ENCODE peak calls at places on chromosome 18, in four cellular contexts. One of them, this sample, is unnamed.

GRCh38 chr18:76426738-76427305 is 68.2 kb downstream of the ZNF516 start:
- DNase-seq in H1: no peak
- DNase-seq in GM12878: no peak
- DNase-seq in HepG2: peak
- DNase-seq in this sample: no peak

GRCh38 chr18:25147878-25148488 is 204.0 kb downstream of the ZNF521 start:
- DNase-seq in H1: no peak
- DNase-seq in HepG2: no peak
- DNase-seq in GM12878: no peak
- DNase-seq in this sample: no peak

GRCh38 chr18:41599529-41599928 is 355.5 kb upstream of the PIK3C3 start:
- DNase-seq in H1: no peak
- DNase-seq in GM12878: no peak
- DNase-seq in HepG2: no peak
- DNase-seq in this sample: no peak

GRCh38 chr18:50578030-50578429 is 18.1 kb downstream of the MAPK4 start:
- DNase-seq in GM12878: no peak
- DNase-seq in H1: no peak
- DNase-seq in HepG2: no peak
- DNase-seq in this sample: no peak

GRCh38 chr18:70450658-70451253 is 161.9 kb downstream of the SOCS6 start:
- DNase-seq in HepG2: no peak
- DNase-seq in GM12878: no peak
- DNase-seq in H1: no peak
- DNase-seq in this sample: no peak

GRCh38 chr18:49725809-49726514 is 87.4 kb downstream of the ACAA2 start:
- DNase-seq in GM12878: no peak
- DNase-seq in HepG2: peak
- DNase-seq in H1: peak
- DNase-seq in this sample: peak

GRCh38 chr18:49652841-49653240 is 91.0 kb downstream of the LIPG start:
- DNase-seq in HepG2: no peak
- DNase-seq in H1: no peak
- DNase-seq in GM12878: no peak
- DNase-seq in this sample: no peak

GRCh38 chr18:48645427-48646002 is 106.7 kb downstream of the CTIF start:
- DNase-seq in GM12878: no peak
- DNase-seq in HepG2: no peak
- DNase-seq in H1: no peak
- DNase-seq in this sample: no peak

GRCh38 chr18:69230204-69230603 is 170.5 kb upstream of the DOK6 start:
- DNase-seq in HepG2: no peak
- DNase-seq in H1: no peak
- DNase-seq in GM12878: no peak
- DNase-seq in this sample: no peak

GRCh38 chr18:48589797-48590519 is 51.1 kb downstream of the CTIF start:
- DNase-seq in HepG2: no peak
- DNase-seq in GM12878: no peak
- DNase-seq in H1: no peak
- DNase-seq in this sample: no peak

GRCh38 chr18:76495435-76496199 is 575 bp upstream of the ZNF516 start:
- DNase-seq in HepG2: peak
- DNase-seq in H1: no peak
- DNase-seq in GM12878: no peak
- DNase-seq in this sample: no peak

GRCh38 chr18:62688743-62689317 is 26.5 kb upstream of the PHLPP1 start:
- DNase-seq in GM12878: no peak
- DNase-seq in HepG2: no peak
- DNase-seq in H1: no peak
- DNase-seq in this sample: no peak

GRCh38 chr18:23635283-23636040 is 27.2 kb downstream of the ANKRD29 start:
- DNase-seq in GM12878: no peak
- DNase-seq in H1: no peak
- DNase-seq in HepG2: no peak
- DNase-seq in this sample: no peak

GRCh38 chr18:48989304-48990284 is 38.8 kb upstream of the SMAD7 start:
- DNase-seq in HepG2: peak
- DNase-seq in H1: no peak
- DNase-seq in GM12878: no peak
- DNase-seq in this sample: no peak

GRCh38 chr18:48921305-48922202 is 29.2 kb downstream of the SMAD7 start:
- DNase-seq in HepG2: no peak
- DNase-seq in GM12878: no peak
- DNase-seq in H1: no peak
- DNase-seq in this sample: no peak

GRCh38 chr18:44715245-44715644 is 34.6 kb downstream of the SETBP1 start:
- DNase-seq in GM12878: no peak
- DNase-seq in HepG2: no peak
- DNase-seq in H1: no peak
- DNase-seq in this sample: no peak

GRCh38 chr18:2480536-2480935 is 90.8 kb downstream of the METTL4 start:
- DNase-seq in GM12878: no peak
- DNase-seq in H1: no peak
- DNase-seq in HepG2: no peak
- DNase-seq in this sample: no peak

GRCh38 chr18:39951321-39951720 is 2003.7 kb upstream of the PIK3C3 start:
- DNase-seq in GM12878: no peak
- DNase-seq in HepG2: no peak
- DNase-seq in H1: no peak
- DNase-seq in this sample: no peak

GRCh38 chr18:44497757-44498490 is 182.8 kb upstream of the SETBP1 start:
- DNase-seq in HepG2: no peak
- DNase-seq in GM12878: no peak
- DNase-seq in H1: no peak
- DNase-seq in this sample: no peak

GRCh38 chr18:23890589-23890988 is 124.0 kb upstream of the TTC39C start:
- DNase-seq in H1: no peak
- DNase-seq in HepG2: no peak
- DNase-seq in GM12878: no peak
- DNase-seq in this sample: no peak

GRCh38 chr18:72502671-72503431 is 41.3 kb downstream of the CBLN2 start:
- DNase-seq in H1: no peak
- DNase-seq in GM12878: no peak
- DNase-seq in HepG2: no peak
- DNase-seq in this sample: no peak

GRCh38 chr18:29087616-29088246 is 910.8 kb upstream of the CDH2 start:
- DNase-seq in HepG2: no peak
- DNase-seq in H1: no peak
- DNase-seq in GM12878: no peak
- DNase-seq in this sample: no peak

GRCh38 chr18:354003-354402 is 86.2 kb upstream of the THOC1 start:
- DNase-seq in H1: no peak
- DNase-seq in GM12878: no peak
- DNase-seq in HepG2: no peak
- DNase-seq in this sample: no peak

GRCh38 chr18:50507120-50507590 is 52.7 kb upstream of the MAPK4 start:
- DNase-seq in HepG2: peak
- DNase-seq in GM12878: no peak
- DNase-seq in H1: peak
- DNase-seq in this sample: peak

GRCh38 chr18:66582151-66582550 is 21.7 kb downstream of the CDH19 start:
- DNase-seq in GM12878: no peak
- DNase-seq in HepG2: no peak
- DNase-seq in H1: no peak
- DNase-seq in this sample: no peak

GRCh38 chr18:3441290-3441689 is 8.7 kb upstream of the TGIF1 start:
- DNase-seq in HepG2: peak
- DNase-seq in H1: no peak
- DNase-seq in GM12878: no peak
- DNase-seq in this sample: no peak

GRCh38 chr18:12907258-12907925 is 23.4 kb upstream of the PTPN2 start:
- DNase-seq in H1: no peak
- DNase-seq in GM12878: no peak
- DNase-seq in HepG2: no peak
- DNase-seq in this sample: no peak

GRCh38 chr18:50788284-50788683 is 31.5 kb downstream of the MRO start:
- DNase-seq in HepG2: no peak
- DNase-seq in GM12878: no peak
- DNase-seq in H1: no peak
- DNase-seq in this sample: no peak

GRCh38 chr18:76687271-76688006 is 134.9 kb upstream of the ZNF236 start:
- DNase-seq in HepG2: no peak
- DNase-seq in GM12878: no peak
- DNase-seq in H1: no peak
- DNase-seq in this sample: no peak

GRCh38 chr18:22391571-22392359 is 25.9 kb downstream of the CTAGE1 start:
- DNase-seq in H1: no peak
- DNase-seq in HepG2: no peak
- DNase-seq in GM12878: no peak
- DNase-seq in this sample: no peak

GRCh38 chr18:37668971-37669747 is 103.6 kb upstream of the CELF4 start:
- DNase-seq in GM12878: no peak
- DNase-seq in H1: no peak
- DNase-seq in HepG2: no peak
- DNase-seq in this sample: peak

GRCh38 chr18:23378470-23378764 is 74.7 kb upstream of the RIOK3 start:
- DNase-seq in GM12878: no peak
- DNase-seq in HepG2: no peak
- DNase-seq in H1: no peak
- DNase-seq in this sample: no peak

GRCh38 chr18:11110509-11110908 is 38.9 kb downstream of the PIEZO2 start:
- DNase-seq in H1: no peak
- DNase-seq in HepG2: no peak
- DNase-seq in GM12878: no peak
- DNase-seq in this sample: no peak

GRCh38 chr18:68608861-68609465 is 105.9 kb downstream of the TMX3 start:
- DNase-seq in GM12878: no peak
- DNase-seq in H1: no peak
- DNase-seq in HepG2: no peak
- DNase-seq in this sample: no peak

GRCh38 chr18:48541026-48541746 is 2.4 kb downstream of the CTIF start:
- DNase-seq in HepG2: no peak
- DNase-seq in H1: no peak
- DNase-seq in GM12878: no peak
- DNase-seq in this sample: no peak

GRCh38 chr18:23211146-23211545 is 75.9 kb downstream of the CABLES1 start:
- DNase-seq in HepG2: no peak
- DNase-seq in GM12878: no peak
- DNase-seq in H1: no peak
- DNase-seq in this sample: no peak

DNA sequence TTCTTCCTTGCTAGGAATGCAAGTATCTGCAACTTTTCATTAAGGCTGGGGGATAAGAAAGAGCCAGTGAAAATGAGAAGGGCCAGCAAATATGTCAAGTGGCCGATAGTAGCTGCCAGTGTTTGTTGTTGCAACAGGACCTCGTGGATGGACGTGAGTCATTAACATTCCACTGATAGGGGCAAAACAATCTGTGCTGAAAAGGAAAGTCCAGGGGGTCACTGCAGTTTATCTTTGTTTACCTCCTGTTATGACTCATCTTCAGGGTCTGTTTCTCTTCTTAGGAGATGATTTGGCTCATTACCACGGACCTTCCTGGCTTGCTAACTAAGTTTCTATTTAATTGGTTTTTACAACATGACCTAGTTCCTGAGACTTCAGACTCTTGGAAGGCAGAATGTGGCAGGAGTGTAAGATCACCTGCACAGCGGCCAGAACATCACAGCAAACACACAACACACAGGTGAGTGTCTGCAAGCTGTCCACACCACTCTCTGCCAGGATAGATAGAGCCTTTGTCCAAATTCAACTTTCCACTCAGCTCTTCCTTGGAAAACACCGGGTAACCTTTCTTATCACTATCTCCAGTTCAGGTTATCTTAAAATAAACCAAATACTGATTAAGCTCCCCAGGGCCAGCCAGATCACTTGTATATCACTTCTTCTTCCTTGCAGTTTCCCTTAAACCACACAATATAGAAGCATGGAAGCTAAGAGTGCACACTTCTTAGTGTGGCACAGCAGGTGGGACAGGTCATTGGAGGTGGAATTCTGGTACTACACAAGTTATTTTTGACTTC is 157.5 kb upstream of the LMAN1 start:
- DNase-seq in HepG2: peak
- DNase-seq in GM12878: no peak
- DNase-seq in H1: no peak
- DNase-seq in this sample: peak
- TF ChIP-seq SUZ12 in HepG2: no peak
- TF ChIP-seq SUZ12 in GM12878: no peak
- TF ChIP-seq SUZ12 in H1: no peak
- TF ChIP-seq SUZ12 in this sample: no peak

DNA sequence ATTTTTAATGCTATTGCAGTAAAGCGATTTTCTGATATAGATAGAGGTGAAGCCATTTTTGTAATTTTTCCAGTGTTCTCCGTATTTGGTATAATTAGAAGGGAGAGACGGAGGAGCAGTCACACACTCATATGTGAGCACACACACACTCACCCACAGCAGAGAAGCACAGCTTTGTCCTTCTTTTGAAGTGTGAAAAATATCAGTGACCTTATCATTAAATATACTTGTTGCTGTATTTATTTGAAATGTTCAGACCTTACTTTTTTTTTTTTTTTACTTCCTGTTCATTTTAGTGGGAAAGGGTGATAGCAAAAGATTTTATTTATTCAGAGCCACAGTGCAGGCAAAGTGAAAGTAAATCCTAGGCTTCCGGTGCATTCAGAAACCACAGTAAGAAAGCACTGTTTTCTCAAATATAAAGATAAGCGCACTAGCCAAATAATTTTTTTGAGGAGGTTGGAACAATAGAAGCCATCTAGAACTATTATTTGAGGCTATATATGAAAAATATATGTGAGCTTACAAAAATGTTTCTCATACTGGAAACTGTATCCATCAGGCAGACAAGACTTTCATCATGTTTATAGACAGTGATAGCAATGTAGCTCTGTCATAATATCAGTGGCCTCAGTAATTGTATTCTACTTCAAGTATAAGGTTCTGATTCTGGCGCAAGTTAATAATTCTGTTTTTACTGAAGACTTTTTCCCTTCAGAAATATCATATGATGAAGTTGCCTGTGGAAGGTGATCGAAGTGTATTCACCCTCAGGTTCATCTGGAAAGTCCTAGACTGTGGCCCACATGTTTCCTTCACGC is 37.2 kb downstream of the TSHZ1 start:
- DNase-seq in H1: no peak
- DNase-seq in HepG2: peak
- DNase-seq in GM12878: no peak
- DNase-seq in this sample: no peak
- H3K9ac ChIP-seq in H1: no peak
- H3K9ac ChIP-seq in HepG2: peak
- H3K9ac ChIP-seq in GM12878: peak
- H3K9ac ChIP-seq in this sample: no peak

GRCh38 chr18:36454258-36454657 is 156.7 kb downstream of the FHOD3 start:
- DNase-seq in GM12878: no peak
- DNase-seq in HepG2: no peak
- DNase-seq in H1: no peak
- DNase-seq in this sample: no peak
- TF ChIP-seq SUZ12 in GM12878: no peak
- TF ChIP-seq SUZ12 in HepG2: no peak
- TF ChIP-seq SUZ12 in H1: no peak
- TF ChIP-seq SUZ12 in this sample: no peak

DNA sequence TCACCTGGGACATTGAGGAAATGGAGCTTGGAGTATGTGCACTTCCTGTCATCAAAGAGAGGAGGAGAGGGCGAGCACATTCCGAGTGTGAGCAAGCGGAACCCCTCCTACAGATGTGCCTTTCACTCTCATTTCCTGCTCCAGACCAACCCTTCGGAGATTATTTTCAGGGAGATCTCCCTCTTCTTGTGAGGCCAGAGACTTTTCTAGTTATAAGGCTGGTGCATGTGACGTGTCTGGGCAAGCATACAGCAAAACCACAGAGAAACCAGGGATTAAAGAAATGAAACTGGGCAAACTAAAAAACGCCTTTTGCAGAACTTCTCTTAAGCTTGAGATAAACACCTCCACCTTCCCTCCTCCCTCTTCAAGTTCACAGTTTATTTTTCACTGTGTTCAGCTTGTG is 409.2 kb upstream of the TCF4 start:
- DNase-seq in H1: no peak
- DNase-seq in GM12878: no peak
- DNase-seq in HepG2: no peak
- DNase-seq in this sample: no peak
- H3K9ac ChIP-seq in H1: no peak
- H3K9ac ChIP-seq in GM12878: no peak
- H3K9ac ChIP-seq in HepG2: no peak
- H3K9ac ChIP-seq in this sample: no peak

This sample was measured in NT2/D1.